ENCODE peak calls at places on chromosomes 2 and 18, in four cellular contexts. Y is uterus, V is H1, D is AG04450. Q is an unnamed sample.

GRCh38 chr2:20670315-20671035 is 3.5 kb downstream of the GDF7 start:
- DNase-seq in Y (no peak), V (no peak), D (no peak), Q (no peak)

GRCh38 chr2:140256080-140256479 is 1475.9 kb upstream of the NXPH2 start:
- DNase-seq in Y (no peak), V (no peak), D (no peak), Q (no peak)

GRCh38 chr2:43057742-43058706 is 168.4 kb downstream of the ZFP36L2 start:
- DNase-seq in Y (no peak), V (no peak), D (no peak), Q (no peak)

GRCh38 chr2:237594514-237594871 is 4.0 kb upstream of the RAB17 start:
- DNase-seq in Y (no peak), V (no peak), D (no peak), Q (no peak)

GRCh38 chr18:44651918-44652317 is 28.8 kb upstream of the SETBP1 start:
- DNase-seq in Y (no peak), V (no peak), D (no peak), Q (no peak)

GRCh38 chr2:156165742-156166141 is 166.8 kb downstream of the NR4A2 start:
- DNase-seq in Y (no peak), V (no peak), D (no peak), Q (no peak)

GRCh38 chr18:1917546-1917945 is 653.8 kb downstream of the METTL4 start:
- DNase-seq in Y (no peak), V (no peak), D (no peak), Q (no peak)

GRCh38 chr2:113184531-113185230 is 10.9 kb downstream of the PSD4 start:
- DNase-seq in Y (no peak), V (no peak), D (no peak), Q (no peak)

GRCh38 chr18:6752200-6752873 is 22.8 kb downstream of the ARHGAP28 start:
- DNase-seq in Y (no peak), V (peak; percentile 84), D (peak; percentile 53), Q (no peak)

GRCh38 chr2:204050681-204051080 is 114.1 kb downstream of the ICOS start:
- DNase-seq in Y (no peak), V (no peak), D (no peak), Q (no peak)

GRCh38 chr2:235324324-235324723 is 169.5 kb upstream of the AGAP1 start:
- DNase-seq in Y (no peak), V (no peak), D (no peak), Q (no peak)

DNA sequence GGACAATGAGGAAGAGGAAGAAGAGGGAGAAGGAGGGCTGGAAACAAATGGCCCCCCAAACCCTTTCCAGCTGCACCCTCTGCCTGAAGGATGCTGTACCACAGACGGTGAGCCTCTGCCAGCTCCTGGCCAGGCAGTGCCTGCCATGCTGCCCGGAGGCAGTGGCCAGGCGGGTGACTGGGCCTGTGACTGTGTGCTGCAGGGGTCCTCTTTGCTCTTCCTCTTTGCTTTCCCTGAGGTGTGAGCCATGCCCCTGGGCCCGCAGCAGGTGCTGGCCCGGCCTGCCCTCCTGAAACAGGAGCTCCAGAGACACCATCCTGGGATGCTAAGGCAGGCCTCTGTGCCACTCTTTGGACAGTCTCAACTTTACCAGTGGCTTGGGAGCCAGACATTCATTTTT is 28.6 kb downstream of the GREB1 start:
- DNase-seq in Y (peak; percentile 10), V (no peak), D (no peak), Q (no peak)
- H3K27ac ChIP-seq in Y (no peak overlapping the region), V (no peak overlapping the region), D (no peak overlapping the region), Q (no peak overlapping the region)

DNA sequence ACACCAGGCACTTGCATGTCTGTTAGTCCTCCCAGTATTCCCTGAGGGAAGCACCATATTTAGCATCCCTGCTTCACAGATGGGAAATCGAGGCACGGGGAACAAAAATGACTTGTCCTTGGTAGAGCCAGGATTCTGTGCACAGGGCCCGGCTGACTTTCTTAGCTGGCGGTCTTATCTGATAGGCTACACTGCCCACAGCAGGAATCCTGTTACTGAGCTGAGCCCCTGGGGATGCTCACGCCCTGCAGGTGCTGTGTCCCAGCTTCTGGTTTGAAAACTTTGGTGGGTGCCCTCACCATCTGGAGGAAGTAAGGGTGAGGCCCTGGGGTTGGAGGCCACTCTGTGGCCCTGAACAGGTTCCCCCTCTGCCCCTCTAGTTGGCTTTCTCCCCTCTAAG is 68.4 kb upstream of the MCFD2 start:
- DNase-seq in Y (no peak), V (no peak), D (no peak), Q (no peak)
- H3K27ac ChIP-seq in Y (peak overlapping the region; percentile 78), V (no peak overlapping the region), D (no peak overlapping the region), Q (peak overlapping the region; percentile 76)

GRCh38 chr2:225353579-225354085 is 45.9 kb upstream of the NYAP2 start:
- DNase-seq in Y (no peak), V (no peak), D (no peak), Q (no peak)
- H3K27ac ChIP-seq in Y (no peak overlapping the region), V (no peak overlapping the region), D (no peak overlapping the region), Q (no peak overlapping the region)

GRCh38 chr2:63192889-63193778 is 142.5 kb downstream of the OTX1 start:
- DNase-seq in Y (no peak), V (no peak), D (no peak), Q (no peak)
- H3K27ac ChIP-seq in Y (no peak overlapping the region), V (no peak overlapping the region), D (no peak overlapping the region), Q (no peak overlapping the region)

GRCh38 chr2:136356111-136357033 is 238.4 kb upstream of the CXCR4 start:
- DNase-seq in Y (no peak), V (no peak), D (no peak), Q (no peak)

GRCh38 chr2:136361521-136361920 is 243.6 kb upstream of the CXCR4 start:
- DNase-seq in Y (no peak), V (no peak), D (no peak), Q (no peak)

GRCh38 chr2:136360790-136361189 is 242.8 kb upstream of the CXCR4 start:
- DNase-seq in Y (no peak), V (no peak), D (no peak), Q (no peak)

GRCh38 chr2:136358576-136358975 is 240.6 kb upstream of the CXCR4 start:
- DNase-seq in Y (no peak), V (no peak), D (no peak), Q (no peak)

GRCh38 chr2:136359121-136359965 is 241.4 kb upstream of the CXCR4 start:
- DNase-seq in Y (no peak), V (no peak), D (no peak), Q (no peak)
- H3K27ac ChIP-seq in Y (no peak overlapping the region), V (no peak overlapping the region), D (no peak overlapping the region), Q (no peak overlapping the region)

GRCh38 chr18:31042068-31042390 is 513 bp downstream of the DSC3 start:
- DNase-seq in Y (no peak), V (no peak), D (no peak), Q (no peak)
- H3K27ac ChIP-seq in Y (no peak overlapping the region), V (no peak overlapping the region), D (no peak overlapping the region), Q (peak overlapping the region; percentile 93)

GRCh38 chr2:14633031-14633430 is 514 bp downstream of the LRATD1 start:
- DNase-seq in Y (no peak), V (no peak), D (no peak), Q (no peak)

GRCh38 chr2:14633451-14634211 is 1.1 kb downstream of the LRATD1 start:
- DNase-seq in Y (peak; percentile 18), V (no peak), D (no peak), Q (no peak)

GRCh38 chr2:14634223-14634884 is 1.8 kb downstream of the LRATD1 start:
- DNase-seq in Y (peak; percentile 72), V (peak; percentile 53), D (peak; percentile 27), Q (no peak)

GRCh38 chr2:14632133-14632936 is at the start of gene LRATD1:
- DNase-seq in Y (peak; percentile 80), V (peak; percentile 61), D (peak; percentile 38), Q (peak; percentile 2)

DNA sequence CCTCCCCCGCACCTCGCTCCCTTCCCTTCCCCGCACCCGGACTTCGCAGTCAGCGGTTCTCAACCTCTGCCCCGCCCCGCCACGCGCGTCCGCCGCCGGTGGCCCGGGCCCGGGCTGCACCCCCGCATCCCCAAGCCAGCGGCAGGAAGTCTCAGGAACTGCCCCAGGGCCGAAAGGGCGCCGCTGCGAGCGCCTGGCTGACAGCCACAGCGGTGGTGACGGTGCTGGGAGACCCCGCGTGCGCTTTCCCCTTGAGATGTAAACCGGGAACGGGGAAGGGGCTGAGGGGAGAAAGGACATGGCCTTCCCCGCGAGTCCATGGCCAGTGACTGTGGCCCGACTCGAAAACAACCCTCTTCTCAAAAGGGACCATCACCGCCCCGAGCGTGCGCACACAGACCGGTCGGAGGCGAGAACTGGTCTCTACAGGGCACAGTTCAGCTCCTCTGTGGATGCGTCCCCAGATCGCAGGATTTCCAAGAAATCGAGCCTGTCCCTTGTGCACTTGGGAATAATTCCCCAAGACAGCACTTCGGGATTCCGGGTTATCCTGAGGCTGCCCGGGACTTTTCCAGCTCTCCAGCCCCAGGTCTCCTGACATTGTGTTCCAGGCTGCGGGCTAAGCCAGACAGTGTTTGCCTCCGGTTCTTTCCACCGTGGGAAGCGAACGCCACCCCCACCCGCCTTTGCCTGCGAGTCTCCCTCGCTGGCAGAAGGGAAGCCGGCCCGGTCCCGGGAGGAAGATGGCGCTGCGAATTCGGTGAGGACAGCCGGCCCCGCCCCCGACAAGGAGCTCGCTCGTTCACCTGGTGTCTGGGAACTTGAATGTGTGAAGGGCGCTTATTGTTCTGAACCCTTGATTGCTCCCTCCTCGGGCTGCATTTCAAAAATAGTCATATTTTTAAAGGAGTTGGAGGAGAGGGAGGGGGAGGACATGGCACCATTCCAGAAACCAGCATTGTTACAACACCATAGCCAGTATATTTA is 2.7 kb downstream of the LRATD1 start:
- DNase-seq in Y (peak; percentile 67), V (no peak), D (no peak), Q (no peak)
- H3K27ac ChIP-seq in Y (peak overlapping the region; percentile 84), V (no peak overlapping the region), D (peak overlapping the region; percentile 31), Q (peak overlapping the region; percentile 89)

GRCh38 chr2:73414651-73415050 is 29.0 kb downstream of the ALMS1 start:
- DNase-seq in Y (no peak), V (no peak), D (no peak), Q (no peak)

GRCh38 chr2:73418343-73418742 is 32.7 kb downstream of the ALMS1 start:
- DNase-seq in Y (peak; percentile 82), V (no peak), D (peak; percentile 65), Q (no peak)

DNA sequence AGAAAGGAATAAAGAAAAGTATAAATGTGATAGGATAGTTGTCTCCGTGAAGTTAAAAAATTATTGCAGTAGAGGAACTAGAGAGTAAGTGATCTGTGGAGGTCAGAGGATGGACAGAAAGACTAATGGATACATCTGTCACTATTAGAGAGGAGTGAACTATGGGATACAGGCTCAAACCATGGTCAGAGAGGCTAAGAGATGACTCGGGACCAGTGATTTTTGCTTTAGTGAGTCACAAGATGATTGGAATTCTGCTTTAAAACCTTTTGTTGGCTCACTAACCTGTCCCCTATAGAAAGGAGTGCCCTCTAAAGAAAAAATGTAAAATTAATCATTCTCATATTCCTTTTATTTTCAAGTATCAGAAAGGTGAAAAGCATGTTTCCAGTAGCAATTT is 30.3 kb downstream of the ALMS1 start:
- DNase-seq in Y (no peak), V (no peak), D (no peak), Q (no peak)
- H3K27ac ChIP-seq in Y (no peak overlapping the region), V (no peak overlapping the region), D (no peak overlapping the region), Q (no peak overlapping the region)